ENCODE peak calls at places on chromosomes 16 and 17, in nine cellular contexts. C, H, J, E, T, X, A, S and V are unnamed samples.
A peak's percentile ranks its signal among the peaks of the same experiment; 100 is the strongest.

GRCh38 chr16:28035866-28036393 is 27.6 kb downstream of the GSG1L start:
- DNase-seq in C (no peak), H (no peak), J (no peak), E (no peak), T (no peak), X (no peak), A (no peak), S (no peak), V (no peak)

GRCh38 chr16:80936410-80936809 is 70.3 kb downstream of the CMC2 start:
- DNase-seq in C (no peak), H (no peak), J (no peak), E (peak; percentile 53), T (no peak), X (no peak), A (no peak), S (no peak), V (no peak)

GRCh38 chr17:75684924-75685323 is 17.8 kb downstream of the SAP30BP start:
- DNase-seq in C (no peak), H (no peak), J (no peak), E (no peak), T (no peak), X (no peak), A (no peak), S (no peak), V (no peak)

GRCh38 chr16:72172105-72173034 is at the start of gene PMFBP1:
- DNase-seq in C (peak; percentile 18), H (no peak), J (peak; percentile 14), E (peak; percentile 21), T (peak; percentile 67), X (no peak), A (no peak), S (no peak), V (no peak)

GRCh38 chr17:4365103-4365627 is 1.3 kb downstream of the UBE2G1 start:
- DNase-seq in C (peak; percentile 92), H (peak; percentile 89), J (peak; percentile 90), E (peak; percentile 21), T (peak; percentile 92), X (peak; percentile 94), A (peak; percentile 86), S (peak; percentile 95), V (peak; percentile 91)

GRCh38 chr16:46972429-46972970 is 974 bp downstream of the DNAJA2 start:
- DNase-seq in C (no peak), H (no peak), J (no peak), E (no peak), T (no peak), X (peak; percentile 85), A (no peak), S (peak; percentile 43), V (peak; percentile 39)

GRCh38 chr16:79658301-79659001 is 57.9 kb upstream of the MAF start:
- DNase-seq in C (no peak), H (no peak), J (no peak), E (no peak), T (peak; percentile 54), X (no peak), A (no peak), S (peak; percentile 5), V (no peak)

GRCh38 chr16:27237229-27238015 is 31.1 kb downstream of the NSMCE1 start:
- DNase-seq in C (peak; percentile 79), H (peak; percentile 83), J (no peak), E (no peak), T (no peak), X (peak; percentile 50), A (no peak), S (no peak), V (no peak)

GRCh38 chr17:48439072-48439471 is 9.1 kb upstream of the SKAP1 start:
- DNase-seq in C (no peak), H (no peak), J (no peak), E (no peak), T (no peak), X (no peak), A (no peak), S (no peak), V (no peak)

GRCh38 chr16:87952751-87953150 is 1.5 kb downstream of the BANP start:
- DNase-seq in C (no peak), H (no peak), J (no peak), E (no peak), T (no peak), X (no peak), A (no peak), S (no peak), V (no peak)